ENCODE peak calls at places on chromosomes 12 and 14, in seven cellular contexts. S is type B pancreatic cell; T is iPS-NIHi11; G is stimulated activated CD4-positive, alpha-beta T cell treated with anti-CD3 and anti-CD28 coated beads, TNF-alpha, amount 100 ng/mL, for 24 hours; C is fibroblast of the conjunctiva; F is H9; E is foreskin fibroblast. Z is an unnamed sample.

GRCh38 chr14:101078105-101078891 is 174.8 kb upstream of the RTL1 start:
- DNase-seq in S (peak; percentile 52), T (no peak), G (no peak), C (no peak), F (no peak), E (no peak), Z (no peak)

GRCh38 chr14:85088231-85088630 is 441.7 kb upstream of the FLRT2 start:
- DNase-seq in S (no peak), T (no peak), G (no peak), C (no peak), F (no peak), E (peak; percentile 33), Z (peak; percentile 29)

GRCh38 chr14:22268875-22269274 is 320.1 kb downstream of the DAD1 start:
- DNase-seq in S (no peak), T (no peak), G (no peak), C (no peak), F (no peak), E (peak; percentile 2), Z (no peak)

GRCh38 chr14:88189040-88189839 is 133.8 kb downstream of the KCNK10 start:
- DNase-seq in S (no peak), T (peak; percentile 69), G (peak; percentile 11), C (peak; percentile 81), F (peak; percentile 80), E (peak; percentile 86), Z (peak; percentile 69)

GRCh38 chr14:94045101-94045500 is 19.0 kb downstream of the OTUB2 start:
- DNase-seq in S (no peak), T (no peak), G (no peak), C (no peak), F (no peak), E (no peak), Z (no peak)

GRCh38 chr14:44300911-44301310 is 206.2 kb downstream of the FSCB start:
- DNase-seq in S (no peak), T (no peak), G (no peak), C (no peak), F (no peak), E (no peak), Z (no peak)

GRCh38 chr14:59118171-59118570 is 70.3 kb upstream of the DAAM1 start:
- DNase-seq in S (no peak), T (no peak), G (no peak), C (no peak), F (no peak), E (no peak), Z (no peak)

GRCh38 chr14:32472512-32473472 is 143.7 kb downstream of the AKAP6 start:
- DNase-seq in S (no peak), T (peak; percentile 11), G (no peak), C (peak; percentile 57), F (no peak), E (peak; percentile 58), Z (peak; percentile 64)

GRCh38 chr14:98182385-98183055 is 1089.5 kb downstream of the BCL11B start:
- DNase-seq in S (no peak), T (no peak), G (no peak), C (no peak), F (no peak), E (no peak), Z (peak; percentile 9)

GRCh38 chr14:76175942-76176341 is 24.2 kb downstream of the GPATCH2L start:
- DNase-seq in S (no peak), T (no peak), G (no peak), C (no peak), F (no peak), E (no peak), Z (no peak)

GRCh38 chr14:55762595-55763232 is 182.7 kb downstream of the KTN1 start:
- DNase-seq in S (no peak), T (no peak), G (no peak), C (no peak), F (no peak), E (no peak), Z (no peak)

GRCh38 chr14:33030406-33030805 is 91.7 kb downstream of the NPAS3 start:
- DNase-seq in S (no peak), T (no peak), G (no peak), C (no peak), F (no peak), E (no peak), Z (no peak)

GRCh38 chr12:117750657-117751056 is 218.1 kb downstream of the KSR2 start:
- DNase-seq in S (no peak), T (no peak), G (no peak), C (no peak), F (no peak), E (no peak), Z (no peak)

GRCh38 chr14:32764131-32764530 is 174.5 kb upstream of the NPAS3 start:
- DNase-seq in S (no peak), T (no peak), G (no peak), C (no peak), F (no peak), E (peak; percentile 50), Z (no peak)

GRCh38 chr12:56020437-56021189 is at the start of gene IKZF4:
- DNase-seq in S (peak; percentile 79), T (peak; percentile 69), G (no peak), C (peak; percentile 51), F (peak; percentile 87), E (peak; percentile 85), Z (no peak)

GRCh38 chr12:106760184-106760531 is 14.3 kb upstream of the RIC8B start:
- DNase-seq in S (no peak), T (peak; percentile 60), G (no peak), C (no peak), F (peak; percentile 84), E (no peak), Z (no peak)

GRCh38 chr12:118645219-118645618 is 268.9 kb downstream of the SUDS3 start:
- DNase-seq in S (no peak), T (peak; percentile 64), G (no peak), C (no peak), F (peak; percentile 60), E (no peak), Z (no peak)

GRCh38 chr12:94147991-94148840 is at the start of gene PLXNC1:
- DNase-seq in S (peak; percentile 75), T (peak; percentile 86), G (no peak), C (no peak), F (peak; percentile 67), E (peak; percentile 69), Z (no peak)

GRCh38 chr12:85733441-85733840 is 102.8 kb downstream of the RASSF9 start:
- DNase-seq in S (no peak), T (no peak), G (no peak), C (no peak), F (no peak), E (peak; percentile 66), Z (peak; percentile 42)

GRCh38 chr12:68749443-68749842 is 3.5 kb downstream of the SLC35E3 start:
- DNase-seq in S (no peak), T (no peak), G (no peak), C (no peak), F (no peak), E (no peak), Z (no peak)

GRCh38 chr12:123063535-123063934 is 83.1 kb downstream of the ARL6IP4 start:
- DNase-seq in S (no peak), T (peak; percentile 78), G (no peak), C (no peak), F (peak; percentile 84), E (peak; percentile 52), Z (no peak)

GRCh38 chr14:90624228-90624627 is 192.0 kb downstream of the TTC7B start:
- DNase-seq in S (no peak), T (no peak), G (no peak), C (no peak), F (no peak), E (peak; percentile 63), Z (no peak)

GRCh38 chr12:102690267-102690666 is 209.9 kb upstream of the IGF1 start:
- DNase-seq in S (no peak), T (no peak), G (no peak), C (no peak), F (no peak), E (no peak), Z (no peak)

GRCh38 chr14:51950007-51950406 is 39.3 kb upstream of the RTRAF start:
- DNase-seq in S (no peak), T (no peak), G (no peak), C (no peak), F (no peak), E (peak; percentile 16), Z (peak; percentile 57)

GRCh38 chr12:22356231-22356630 is 21.7 kb upstream of the ST8SIA1 start:
- DNase-seq in S (no peak), T (no peak), G (no peak), C (no peak), F (no peak), E (no peak), Z (no peak)

GRCh38 chr14:99378782-99379214 is 101.9 kb downstream of the SETD3 start:
- DNase-seq in S (no peak), T (peak; percentile 49), G (no peak), C (no peak), F (no peak), E (peak; percentile 50), Z (no peak)

GRCh38 chr12:95173392-95174251 is 43.6 kb downstream of the FGD6 start:
- DNase-seq in S (no peak), T (no peak), G (no peak), C (peak; percentile 37), F (no peak), E (peak; percentile 87), Z (peak; percentile 14)

GRCh38 chr14:65472189-65472588 is 59.7 kb downstream of the FUT8 start:
- DNase-seq in S (no peak), T (peak; percentile 49), G (no peak), C (no peak), F (peak; percentile 38), E (no peak), Z (no peak)

GRCh38 chr12:74365178-74365964 is 172.3 kb upstream of the ATXN7L3B start:
- DNase-seq in S (no peak), T (peak; percentile 13), G (no peak), C (peak; percentile 49), F (peak; percentile 61), E (peak; percentile 74), Z (peak; percentile 42)

GRCh38 chr12:19530631-19531020 is 91.3 kb downstream of the AEBP2 start:
- DNase-seq in S (no peak), T (no peak), G (no peak), C (no peak), F (no peak), E (peak; percentile 39), Z (no peak)

GRCh38 chr14:29925106-29925722 is 2.4 kb downstream of the PRKD1 start:
- DNase-seq in S (no peak), T (peak; percentile 20), G (no peak), C (no peak), F (peak; percentile 38), E (peak; percentile 74), Z (peak; percentile 50)

GRCh38 chr12:57781241-57781640 is 1.3 kb upstream of the TSFM start:
- DNase-seq in S (no peak), T (no peak), G (no peak), C (no peak), F (no peak), E (no peak), Z (no peak)

GRCh38 chr14:78254911-78255431 is 84.8 kb downstream of the NRXN3 start:
- DNase-seq in S (no peak), T (no peak), G (no peak), C (no peak), F (no peak), E (no peak), Z (peak; percentile 63)

Z was measured in stromal cell of bone marrow.